ENCODE peak calls at places on chromosomes 4 and X, in five cellular contexts. Q, J, C, S and G are unnamed samples.

GRCh38 chrX:150156615-150157014 is 206.5 kb upstream of the MAMLD1 start:
- DNase-seq in J (no peak), C (no peak), Q (no peak), S (no peak), G (no peak)

GRCh38 chr4:151553874-151554273 is 144.9 kb downstream of the FHIP1A start:
- DNase-seq in C (no peak), J (no peak), Q (no peak), S (no peak), G (no peak)

GRCh38 chr4:125741825-125742452 is 427.2 kb downstream of the FAT4 start:
- DNase-seq in Q (peak), S (no peak), J (no peak), C (no peak), G (no peak)

GRCh38 chrX:40262641-40263560 is 165.1 kb upstream of the BCOR start:
- DNase-seq in J (no peak), Q (peak), S (no peak), C (no peak), G (no peak)

GRCh38 chrX:10597871-10598270 is 22.5 kb downstream of the MID1 start:
- DNase-seq in C (no peak), Q (peak), J (no peak), S (no peak), G (no peak)

GRCh38 chrX:136147966-136148365 is 633 bp downstream of the FHL1 start:
- DNase-seq in Q (no peak), J (no peak), C (no peak), S (no peak), G (no peak)

GRCh38 chrX:341541-342101 is 23.0 kb upstream of the GTPBP6 start:
- DNase-seq in Q (no peak), J (no peak), C (no peak), S (no peak), G (peak)

GRCh38 chr4:3465698-3466671 is 2.9 kb downstream of the DOK7 start:
- DNase-seq in Q (peak), S (no peak), J (no peak), C (no peak), G (no peak)

GRCh38 chrX:106612403-106612789 is 618 bp downstream of the RADX start:
- DNase-seq in S (no peak), Q (peak), J (no peak), C (no peak), G (no peak)

DNA sequence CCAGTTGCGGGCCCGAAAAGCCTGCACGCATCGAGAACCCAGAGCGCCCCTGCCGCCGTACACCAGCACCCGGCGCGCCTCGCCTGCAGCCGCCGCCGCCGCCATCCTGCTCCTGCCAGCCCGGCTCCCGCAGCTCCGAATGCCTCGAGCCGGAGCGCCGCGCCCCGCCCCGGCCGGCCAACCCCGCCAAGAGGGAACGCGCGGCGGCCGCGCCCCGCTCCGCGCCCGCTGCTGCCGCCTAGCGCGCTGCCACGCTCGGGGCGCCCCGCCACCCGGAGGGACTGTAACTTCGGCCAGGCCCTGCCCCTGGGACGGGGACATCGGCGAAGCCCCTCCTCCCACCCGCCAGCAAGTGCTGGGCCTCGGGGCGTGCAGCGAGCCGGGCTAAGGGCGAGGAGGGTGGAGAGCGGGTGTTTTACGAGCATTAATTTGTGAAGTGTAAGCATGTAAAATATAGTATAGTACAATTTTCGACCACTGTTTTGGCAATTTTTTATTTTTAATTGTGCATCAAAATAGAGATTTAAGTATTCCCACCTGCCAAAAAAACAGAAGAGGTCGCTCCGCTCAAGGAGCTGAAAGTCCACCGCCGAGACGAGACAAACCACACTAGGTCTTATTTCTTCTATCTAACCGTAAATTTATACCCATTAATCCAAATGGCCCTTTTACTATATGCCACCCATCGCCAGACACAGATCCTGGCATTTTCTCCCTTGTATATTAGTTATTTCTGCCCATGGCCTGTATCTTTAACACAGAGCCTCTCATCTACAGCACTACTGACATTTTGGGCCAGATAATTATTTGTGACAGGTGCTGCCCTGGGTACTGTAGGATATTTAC is at the start of gene QDPR:
- DNase-seq in Q (peak), C (peak), S (peak), J (peak), G (peak)
- TF ChIP-seq CTCF in Q (peak), C (peak), S (no peak), J (peak), G (peak)

GRCh38 chrX:114075073-114075673 is 508.7 kb upstream of the HTR2C start:
- DNase-seq in C (no peak), S (no peak), J (no peak), Q (no peak), G (no peak)
- TF ChIP-seq CTCF in C (no peak), S (no peak), J (peak), Q (no peak), G (no peak)

DNA sequence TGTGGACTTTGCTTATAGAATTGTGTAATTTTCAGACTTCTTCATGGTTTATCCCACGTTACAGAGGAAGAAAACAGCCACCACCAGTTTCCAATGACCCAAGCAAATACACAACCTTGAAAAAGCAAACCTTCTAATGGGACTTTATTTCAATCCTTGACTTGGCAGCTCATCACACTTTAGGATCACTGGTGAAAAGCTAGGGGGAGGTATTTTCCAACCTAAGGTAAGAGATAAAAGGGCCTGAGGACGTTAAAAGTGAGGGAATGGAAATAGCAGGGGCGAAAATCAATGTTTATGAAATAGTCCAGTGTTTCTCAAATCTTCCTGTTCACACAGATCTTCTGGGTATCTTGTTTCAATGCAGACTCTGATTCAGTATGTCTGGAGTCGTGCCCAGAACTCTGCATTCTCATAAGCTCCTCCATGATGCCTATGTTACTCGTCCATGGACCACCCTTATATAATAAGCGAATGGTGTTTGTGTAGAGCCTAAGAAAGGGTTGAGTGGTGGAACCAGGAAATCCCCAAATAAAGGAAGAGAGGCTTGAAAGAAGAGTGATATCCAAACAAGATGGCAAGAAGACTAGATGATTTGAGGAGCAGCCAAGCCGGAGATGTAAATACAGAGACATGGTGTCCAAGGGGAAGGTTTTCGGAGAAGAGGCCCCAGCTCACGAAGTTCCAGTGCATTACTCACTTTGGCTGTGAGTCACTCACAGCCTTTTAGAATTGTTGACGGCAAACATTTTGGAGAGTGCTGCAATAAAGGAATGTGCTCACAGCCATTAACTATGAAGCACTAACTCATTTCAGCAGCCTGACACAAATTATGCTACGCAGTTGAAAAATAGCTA is 215.6 kb upstream of the PPARGC1A start:
- DNase-seq in Q (no peak), C (no peak), J (no peak), S (peak), G (no peak)
- TF ChIP-seq CTCF in Q (no peak), C (no peak), J (no peak), S (no peak), G (no peak)

GRCh38 chr4:1660948-1661677 is 23.0 kb downstream of the FAM53A start:
- DNase-seq in C (no peak), Q (no peak), J (no peak), S (no peak), G (no peak)

GRCh38 chr4:1663549-1663948 is 20.6 kb downstream of the FAM53A start:
- DNase-seq in C (no peak), J (no peak), S (no peak), Q (no peak), G (no peak)

GRCh38 chr4:1664141-1664540 is 20.0 kb downstream of the FAM53A start:
- DNase-seq in C (no peak), J (no peak), Q (no peak), S (no peak), G (no peak)

GRCh38 chr4:1659104-1659725 is 24.9 kb downstream of the FAM53A start:
- DNase-seq in C (no peak), J (no peak), S (no peak), Q (no peak), G (no peak)

GRCh38 chr4:1661695-1662094 is 22.4 kb downstream of the FAM53A start:
- DNase-seq in Q (peak), S (no peak), C (no peak), J (no peak), G (no peak)
- TF ChIP-seq CTCF in Q (peak), S (no peak), C (no peak), J (no peak), G (no peak)

GRCh38 chr4:175504316-175504715 is 307.7 kb downstream of the GPM6A start:
- DNase-seq in J (no peak), Q (no peak), C (no peak), S (no peak), G (no peak)

GRCh38 chr4:175511861-175512260 is 300.2 kb downstream of the GPM6A start:
- DNase-seq in S (no peak), Q (no peak), J (no peak), C (no peak), G (no peak)

GRCh38 chr4:175514174-175514573 is 297.9 kb downstream of the GPM6A start:
- DNase-seq in Q (no peak), C (no peak), S (no peak), J (no peak), G (no peak)

GRCh38 chr4:175509320-175509719 is 302.7 kb downstream of the GPM6A start:
- DNase-seq in Q (peak), S (no peak), J (no peak), C (no peak), G (no peak)
- TF ChIP-seq CTCF in Q (peak), S (no peak), J (no peak), C (no peak), G (no peak)

GRCh38 chr4:79288185-79288584 is 37.7 kb downstream of the NAA11 start:
- DNase-seq in J (no peak), Q (no peak), C (no peak), S (no peak), G (no peak)

GRCh38 chr4:79281577-79282359 is 44.1 kb downstream of the NAA11 start:
- DNase-seq in S (no peak), C (no peak), Q (no peak), J (no peak), G (no peak)

GRCh38 chr4:79290376-79290775 is 35.5 kb downstream of the NAA11 start:
- DNase-seq in S (no peak), C (no peak), J (no peak), Q (no peak), G (no peak)

GRCh38 chr4:79284893-79285292 is 41.0 kb downstream of the NAA11 start:
- DNase-seq in C (no peak), Q (no peak), S (no peak), J (no peak), G (no peak)
- TF ChIP-seq CTCF in C (no peak), Q (no peak), S (no peak), J (no peak), G (no peak)

DNA sequence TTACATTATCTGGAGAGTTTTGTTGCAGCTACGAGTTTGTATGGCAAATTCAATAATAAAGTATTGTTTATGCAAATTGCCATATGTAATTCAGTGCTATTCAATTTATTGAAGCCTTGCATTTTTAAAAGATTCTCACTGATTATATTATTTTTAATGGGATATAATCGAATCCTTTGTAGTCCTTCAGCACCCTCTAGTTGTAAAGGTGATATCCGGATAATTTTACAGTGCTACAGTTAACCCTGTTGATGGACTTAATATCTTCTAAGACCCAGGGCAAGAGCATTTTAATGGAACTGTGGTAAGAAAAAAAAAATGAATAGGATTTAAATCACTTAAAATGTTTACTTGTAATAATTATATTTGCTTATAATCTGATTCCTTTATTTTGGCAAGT is 48.5 kb upstream of the GRIA2 start:
- DNase-seq in C (no peak), S (no peak), J (no peak), Q (no peak), G (no peak)
- TF ChIP-seq CTCF in C (no peak), S (no peak), J (no peak), Q (no peak), G (no peak)